ENCODE peak calls at places on chromosomes 3 and 15, in four cellular contexts. G is T-helper 2 cell, L is GM13977, A is mucosa of gallbladder. N is an unnamed sample.

GRCh38 chr15:79896131-79896633 is 632 bp downstream of the MTHFS start:
- DNase-seq in A (no peak), L (peak; percentile 19), G (no peak), N (no peak)

GRCh38 chr15:66252411-66253295 is 897 bp downstream of the MEGF11 start:
- DNase-seq in A (peak; percentile 47), L (peak; percentile 90), G (peak; percentile 24), N (no peak)

GRCh38 chr3:190486201-190486865 is 27.6 kb upstream of the IL1RAP start:
- DNase-seq in G (no peak), L (no peak), A (no peak), N (no peak)

GRCh38 chr15:95840004-95840403 is 490.5 kb upstream of the NR2F2 start:
- DNase-seq in L (no peak), G (no peak), A (peak; percentile 51), N (no peak)

GRCh38 chr3:151169262-151169661 is 33.8 kb downstream of the GPR171 start:
- DNase-seq in A (no peak), G (no peak), L (no peak), N (peak; percentile 80)

GRCh38 chr3:24377218-24377993 is 117.2 kb downstream of the THRB start:
- DNase-seq in G (no peak), A (no peak), L (no peak), N (no peak)

GRCh38 chr3:190673157-190673556 is 159.3 kb downstream of the IL1RAP start:
- DNase-seq in L (no peak), G (no peak), A (no peak), N (no peak)

GRCh38 chr3:5160926-5161858 is 26.3 kb upstream of the EDEM1 start:
- DNase-seq in G (no peak), L (no peak), A (no peak), N (no peak)

GRCh38 chr3:194107126-194107525 is 28.8 kb upstream of the HES1 start:
- DNase-seq in G (no peak), A (no peak), L (no peak), N (no peak)